ENCODE peak calls at places on chromosomes 6 and 20, in seven cellular contexts. One of them, this sample, is unnamed.
A peak's percentile ranks its signal among the peaks of the same experiment; 100 is the strongest.

GRCh38 chr6:85464260-85464644 is 14.4 kb downstream of the NT5E start:
- DNase-seq in A172: peak; percentile 98
- DNase-seq in activated CD8-positive, alpha-beta T cell treated with anti-CD3 and anti-CD28 coated beads for 36 hours: peak; percentile 84
- DNase-seq in GM04504: peak; percentile 89
- DNase-seq in stimulated activated CD4-positive, alpha-beta T cell treated with anti-CD3 and anti-CD28 coated beads, Interleukin-4, amount 100 ng/mL, for 1 hour: peak; percentile 18
- DNase-seq in endodermal cell: peak; percentile 29
- DNase-seq in bronchial epithelial cell: peak; percentile 97
- DNase-seq in this sample: no peak

GRCh38 chr6:56890066-56890465 is 64.8 kb upstream of the BEND6 start:
- DNase-seq in activated CD8-positive, alpha-beta T cell treated with anti-CD3 and anti-CD28 coated beads for 36 hours: no peak
- DNase-seq in bronchial epithelial cell: no peak
- DNase-seq in GM04504: no peak
- DNase-seq in A172: no peak
- DNase-seq in endodermal cell: no peak
- DNase-seq in stimulated activated CD4-positive, alpha-beta T cell treated with anti-CD3 and anti-CD28 coated beads, Interleukin-4, amount 100 ng/mL, for 1 hour: no peak
- DNase-seq in this sample: no peak

GRCh38 chr6:150037526-150038201 is 12.3 kb upstream of the RAET1L start:
- DNase-seq in bronchial epithelial cell: no peak
- DNase-seq in activated CD8-positive, alpha-beta T cell treated with anti-CD3 and anti-CD28 coated beads for 36 hours: peak; percentile 22
- DNase-seq in GM04504: no peak
- DNase-seq in stimulated activated CD4-positive, alpha-beta T cell treated with anti-CD3 and anti-CD28 coated beads, Interleukin-4, amount 100 ng/mL, for 1 hour: no peak
- DNase-seq in endodermal cell: peak; percentile 66
- DNase-seq in A172: no peak
- DNase-seq in this sample: peak; percentile 42

GRCh38 chr6:108561742-108562502 is 1.2 kb downstream of the FOXO3 start:
- DNase-seq in bronchial epithelial cell: peak; percentile 25
- DNase-seq in GM04504: no peak
- DNase-seq in A172: peak; percentile 4
- DNase-seq in endodermal cell: peak; percentile 80
- DNase-seq in stimulated activated CD4-positive, alpha-beta T cell treated with anti-CD3 and anti-CD28 coated beads, Interleukin-4, amount 100 ng/mL, for 1 hour: no peak
- DNase-seq in activated CD8-positive, alpha-beta T cell treated with anti-CD3 and anti-CD28 coated beads for 36 hours: no peak
- DNase-seq in this sample: peak; percentile 60

GRCh38 chr20:34010405-34010895 is 16.7 kb downstream of the RALY start:
- DNase-seq in bronchial epithelial cell: no peak
- DNase-seq in endodermal cell: no peak
- DNase-seq in GM04504: no peak
- DNase-seq in A172: no peak
- DNase-seq in activated CD8-positive, alpha-beta T cell treated with anti-CD3 and anti-CD28 coated beads for 36 hours: no peak
- DNase-seq in stimulated activated CD4-positive, alpha-beta T cell treated with anti-CD3 and anti-CD28 coated beads, Interleukin-4, amount 100 ng/mL, for 1 hour: no peak
- DNase-seq in this sample: no peak

GRCh38 chr20:50855498-50856474 is 60.9 kb downstream of the BCAS4 start:
- DNase-seq in bronchial epithelial cell: peak; percentile 53
- DNase-seq in A172: peak; percentile 65
- DNase-seq in activated CD8-positive, alpha-beta T cell treated with anti-CD3 and anti-CD28 coated beads for 36 hours: no peak
- DNase-seq in stimulated activated CD4-positive, alpha-beta T cell treated with anti-CD3 and anti-CD28 coated beads, Interleukin-4, amount 100 ng/mL, for 1 hour: no peak
- DNase-seq in endodermal cell: peak; percentile 93
- DNase-seq in GM04504: no peak
- DNase-seq in this sample: peak; percentile 93

GRCh38 chr6:168427184-168427583 is 13.8 kb upstream of the SMOC2 start:
- DNase-seq in stimulated activated CD4-positive, alpha-beta T cell treated with anti-CD3 and anti-CD28 coated beads, Interleukin-4, amount 100 ng/mL, for 1 hour: no peak
- DNase-seq in bronchial epithelial cell: no peak
- DNase-seq in A172: no peak
- DNase-seq in endodermal cell: no peak
- DNase-seq in GM04504: no peak
- DNase-seq in activated CD8-positive, alpha-beta T cell treated with anti-CD3 and anti-CD28 coated beads for 36 hours: no peak
- DNase-seq in this sample: no peak

GRCh38 chr20:49569403-49570115 is 1.6 kb upstream of the PTGIS start:
- DNase-seq in stimulated activated CD4-positive, alpha-beta T cell treated with anti-CD3 and anti-CD28 coated beads, Interleukin-4, amount 100 ng/mL, for 1 hour: no peak
- DNase-seq in A172: peak; percentile 36
- DNase-seq in endodermal cell: peak; percentile 64
- DNase-seq in bronchial epithelial cell: no peak
- DNase-seq in activated CD8-positive, alpha-beta T cell treated with anti-CD3 and anti-CD28 coated beads for 36 hours: no peak
- DNase-seq in GM04504: no peak
- DNase-seq in this sample: peak; percentile 47

GRCh38 chr20:34984756-34985261 is 29.1 kb downstream of the MYH7B start:
- DNase-seq in endodermal cell: no peak
- DNase-seq in GM04504: no peak
- DNase-seq in bronchial epithelial cell: no peak
- DNase-seq in A172: no peak
- DNase-seq in stimulated activated CD4-positive, alpha-beta T cell treated with anti-CD3 and anti-CD28 coated beads, Interleukin-4, amount 100 ng/mL, for 1 hour: no peak
- DNase-seq in activated CD8-positive, alpha-beta T cell treated with anti-CD3 and anti-CD28 coated beads for 36 hours: no peak
- DNase-seq in this sample: no peak

GRCh38 chr20:19056909-19057308 is 155.5 kb upstream of the SLC24A3 start:
- DNase-seq in GM04504: no peak
- DNase-seq in activated CD8-positive, alpha-beta T cell treated with anti-CD3 and anti-CD28 coated beads for 36 hours: peak; percentile 33
- DNase-seq in A172: no peak
- DNase-seq in endodermal cell: peak; percentile 66
- DNase-seq in bronchial epithelial cell: no peak
- DNase-seq in stimulated activated CD4-positive, alpha-beta T cell treated with anti-CD3 and anti-CD28 coated beads, Interleukin-4, amount 100 ng/mL, for 1 hour: no peak
- DNase-seq in this sample: no peak

GRCh38 chr20:6954219-6954618 is 186.7 kb downstream of the BMP2 start:
- DNase-seq in endodermal cell: no peak
- DNase-seq in A172: no peak
- DNase-seq in bronchial epithelial cell: no peak
- DNase-seq in stimulated activated CD4-positive, alpha-beta T cell treated with anti-CD3 and anti-CD28 coated beads, Interleukin-4, amount 100 ng/mL, for 1 hour: no peak
- DNase-seq in GM04504: no peak
- DNase-seq in activated CD8-positive, alpha-beta T cell treated with anti-CD3 and anti-CD28 coated beads for 36 hours: no peak
- DNase-seq in this sample: no peak

GRCh38 chr20:45823949-45824835 is 2.9 kb downstream of the TNNC2 start:
- DNase-seq in A172: no peak
- DNase-seq in GM04504: no peak
- DNase-seq in endodermal cell: peak; percentile 88
- DNase-seq in bronchial epithelial cell: peak; percentile 28
- DNase-seq in stimulated activated CD4-positive, alpha-beta T cell treated with anti-CD3 and anti-CD28 coated beads, Interleukin-4, amount 100 ng/mL, for 1 hour: peak; percentile 55
- DNase-seq in activated CD8-positive, alpha-beta T cell treated with anti-CD3 and anti-CD28 coated beads for 36 hours: peak; percentile 66
- DNase-seq in this sample: no peak

GRCh38 chr6:161440299-161440698 is 166.4 kb upstream of the AGPAT4 start:
- DNase-seq in endodermal cell: peak; percentile 62
- DNase-seq in GM04504: no peak
- DNase-seq in A172: no peak
- DNase-seq in bronchial epithelial cell: no peak
- DNase-seq in stimulated activated CD4-positive, alpha-beta T cell treated with anti-CD3 and anti-CD28 coated beads, Interleukin-4, amount 100 ng/mL, for 1 hour: no peak
- DNase-seq in activated CD8-positive, alpha-beta T cell treated with anti-CD3 and anti-CD28 coated beads for 36 hours: no peak
- DNase-seq in this sample: no peak

GRCh38 chr6:137001287-137001976 is 43.3 kb downstream of the IL20RA start:
- DNase-seq in stimulated activated CD4-positive, alpha-beta T cell treated with anti-CD3 and anti-CD28 coated beads, Interleukin-4, amount 100 ng/mL, for 1 hour: no peak
- DNase-seq in bronchial epithelial cell: peak; percentile 89
- DNase-seq in A172: peak; percentile 66
- DNase-seq in GM04504: no peak
- DNase-seq in activated CD8-positive, alpha-beta T cell treated with anti-CD3 and anti-CD28 coated beads for 36 hours: no peak
- DNase-seq in endodermal cell: peak; percentile 75
- DNase-seq in this sample: no peak

GRCh38 chr6:18165746-18166145 is 10.5 kb downstream of the KDM1B start:
- DNase-seq in stimulated activated CD4-positive, alpha-beta T cell treated with anti-CD3 and anti-CD28 coated beads, Interleukin-4, amount 100 ng/mL, for 1 hour: no peak
- DNase-seq in activated CD8-positive, alpha-beta T cell treated with anti-CD3 and anti-CD28 coated beads for 36 hours: no peak
- DNase-seq in A172: no peak
- DNase-seq in endodermal cell: no peak
- DNase-seq in bronchial epithelial cell: peak; percentile 47
- DNase-seq in GM04504: no peak
- DNase-seq in this sample: no peak

GRCh38 chr20:62925420-62926228 is 681 bp downstream of the DIDO1 start:
- DNase-seq in endodermal cell: peak; percentile 64
- DNase-seq in stimulated activated CD4-positive, alpha-beta T cell treated with anti-CD3 and anti-CD28 coated beads, Interleukin-4, amount 100 ng/mL, for 1 hour: peak; percentile 43
- DNase-seq in GM04504: no peak
- DNase-seq in A172: no peak
- DNase-seq in activated CD8-positive, alpha-beta T cell treated with anti-CD3 and anti-CD28 coated beads for 36 hours: peak; percentile 69
- DNase-seq in bronchial epithelial cell: no peak
- DNase-seq in this sample: no peak

GRCh38 chr20:4122931-4123330 is 107.6 kb upstream of the RNF24 start:
- DNase-seq in stimulated activated CD4-positive, alpha-beta T cell treated with anti-CD3 and anti-CD28 coated beads, Interleukin-4, amount 100 ng/mL, for 1 hour: no peak
- DNase-seq in GM04504: no peak
- DNase-seq in A172: no peak
- DNase-seq in activated CD8-positive, alpha-beta T cell treated with anti-CD3 and anti-CD28 coated beads for 36 hours: no peak
- DNase-seq in endodermal cell: no peak
- DNase-seq in bronchial epithelial cell: no peak
- DNase-seq in this sample: no peak

This sample was measured in islet precursor cell.